ENCODE peak calls at places on chromosomes 5 and 9, in five cellular contexts. One of them, this sample, is unnamed.

GRCh38 chr9:77016526-77017504 is 2.6 kb upstream of the FOXB2 start:
- DNase-seq in H9: peak
- DNase-seq in neuronal stem cell: peak
- DNase-seq in IMR-90: no peak
- DNase-seq in mesendoderm: peak
- DNase-seq in this sample: no peak

GRCh38 chr5:133048993-133049725 is 2.7 kb upstream of the HSPA4 start:
- DNase-seq in mesendoderm: no peak
- DNase-seq in IMR-90: peak
- DNase-seq in neuronal stem cell: no peak
- DNase-seq in H9: no peak
- DNase-seq in this sample: no peak

GRCh38 chr5:143182901-143183820 is 220.3 kb downstream of the NR3C1 start:
- DNase-seq in mesendoderm: peak
- DNase-seq in neuronal stem cell: no peak
- DNase-seq in IMR-90: peak
- DNase-seq in H9: no peak
- DNase-seq in this sample: no peak

GRCh38 chr5:144202072-144202471 is 31.4 kb downstream of the KCTD16 start:
- DNase-seq in mesendoderm: no peak
- DNase-seq in IMR-90: no peak
- DNase-seq in neuronal stem cell: no peak
- DNase-seq in H9: no peak
- DNase-seq in this sample: peak

GRCh38 chr5:149732500-149733128 is 2.5 kb downstream of the PPARGC1B start:
- DNase-seq in mesendoderm: peak
- DNase-seq in H9: no peak
- DNase-seq in neuronal stem cell: no peak
- DNase-seq in IMR-90: no peak
- DNase-seq in this sample: peak

GRCh38 chr5:37738057-37738691 is 101.7 kb downstream of the GDNF start:
- DNase-seq in neuronal stem cell: no peak
- DNase-seq in mesendoderm: no peak
- DNase-seq in IMR-90: peak
- DNase-seq in H9: no peak
- DNase-seq in this sample: peak

GRCh38 chr5:79840085-79840990 is 150.7 kb downstream of the CMYA5 start:
- DNase-seq in mesendoderm: no peak
- DNase-seq in IMR-90: peak
- DNase-seq in H9: no peak
- DNase-seq in neuronal stem cell: no peak
- DNase-seq in this sample: no peak

GRCh38 chr9:15357050-15357653 is 50.1 kb upstream of the TTC39B start:
- DNase-seq in H9: peak
- DNase-seq in mesendoderm: peak
- DNase-seq in IMR-90: no peak
- DNase-seq in neuronal stem cell: no peak
- DNase-seq in this sample: no peak

GRCh38 chr9:33044162-33044673 is 19.1 kb downstream of the DNAJA1 start:
- DNase-seq in IMR-90: peak
- DNase-seq in H9: peak
- DNase-seq in neuronal stem cell: peak
- DNase-seq in mesendoderm: peak
- DNase-seq in this sample: peak

GRCh38 chr9:111983484-111983908 is 86.9 kb downstream of the UGCG start:
- DNase-seq in neuronal stem cell: no peak
- DNase-seq in IMR-90: no peak
- DNase-seq in mesendoderm: no peak
- DNase-seq in H9: no peak
- DNase-seq in this sample: no peak

GRCh38 chr5:8019719-8020218 is 150.8 kb downstream of the MTRR start:
- DNase-seq in neuronal stem cell: no peak
- DNase-seq in H9: no peak
- DNase-seq in mesendoderm: no peak
- DNase-seq in IMR-90: no peak
- DNase-seq in this sample: no peak

GRCh38 chr5:9207820-9208418 is 338.0 kb downstream of the SEMA5A start:
- DNase-seq in neuronal stem cell: no peak
- DNase-seq in mesendoderm: peak
- DNase-seq in H9: no peak
- DNase-seq in IMR-90: peak
- DNase-seq in this sample: peak

GRCh38 chr9:130536594-130537215 is 42.7 kb upstream of the FUBP3 start:
- DNase-seq in mesendoderm: no peak
- DNase-seq in neuronal stem cell: no peak
- DNase-seq in H9: no peak
- DNase-seq in IMR-90: no peak
- DNase-seq in this sample: no peak

GRCh38 chr5:74672215-74672877 is 12.7 kb upstream of the HEXB start:
- DNase-seq in H9: no peak
- DNase-seq in neuronal stem cell: no peak
- DNase-seq in mesendoderm: no peak
- DNase-seq in IMR-90: no peak
- DNase-seq in this sample: no peak

GRCh38 chr5:130280528-130281217 is 376.4 kb downstream of the CHSY3 start:
- DNase-seq in mesendoderm: no peak
- DNase-seq in H9: no peak
- DNase-seq in neuronal stem cell: no peak
- DNase-seq in IMR-90: no peak
- DNase-seq in this sample: no peak

GRCh38 chr5:151608522-151608921 is 17.4 kb upstream of the FAT2 start:
- DNase-seq in mesendoderm: no peak
- DNase-seq in H9: no peak
- DNase-seq in neuronal stem cell: no peak
- DNase-seq in IMR-90: no peak
- DNase-seq in this sample: no peak

GRCh38 chr9:125558453-125559084 is 148.4 kb downstream of the MAPKAP1 start:
- DNase-seq in mesendoderm: peak
- DNase-seq in neuronal stem cell: peak
- DNase-seq in H9: peak
- DNase-seq in IMR-90: peak
- DNase-seq in this sample: peak

GRCh38 chr5:117299940-117300339 is 725.3 kb upstream of the SEMA6A start:
- DNase-seq in H9: no peak
- DNase-seq in mesendoderm: no peak
- DNase-seq in IMR-90: no peak
- DNase-seq in neuronal stem cell: no peak
- DNase-seq in this sample: peak

GRCh38 chr5:133952729-133953567 is 15.5 kb downstream of the C5orf15 start:
- DNase-seq in H9: no peak
- DNase-seq in neuronal stem cell: no peak
- DNase-seq in mesendoderm: no peak
- DNase-seq in IMR-90: peak
- DNase-seq in this sample: peak

GRCh38 chr5:61599370-61600140 is 267.5 kb downstream of the ZSWIM6 start:
- DNase-seq in H9: no peak
- DNase-seq in mesendoderm: no peak
- DNase-seq in IMR-90: peak
- DNase-seq in neuronal stem cell: no peak
- DNase-seq in this sample: peak

GRCh38 chr5:884345-885126 is 8.1 kb downstream of the BRD9 start:
- DNase-seq in neuronal stem cell: no peak
- DNase-seq in mesendoderm: no peak
- DNase-seq in H9: no peak
- DNase-seq in IMR-90: no peak
- DNase-seq in this sample: no peak

GRCh38 chr9:19216466-19216865 is 14.0 kb upstream of the DENND4C start:
- DNase-seq in mesendoderm: no peak
- DNase-seq in H9: no peak
- DNase-seq in neuronal stem cell: no peak
- DNase-seq in IMR-90: no peak
- DNase-seq in this sample: no peak

GRCh38 chr5:1800470-1801060 is 642 bp upstream of the NDUFS6 start:
- DNase-seq in H9: no peak
- DNase-seq in IMR-90: no peak
- DNase-seq in mesendoderm: peak
- DNase-seq in neuronal stem cell: peak
- DNase-seq in this sample: peak

GRCh38 chr5:40221796-40222195 is 457.9 kb upstream of the PTGER4 start:
- DNase-seq in H9: no peak
- DNase-seq in IMR-90: peak
- DNase-seq in mesendoderm: no peak
- DNase-seq in neuronal stem cell: no peak
- DNase-seq in this sample: peak

GRCh38 chr5:33317271-33317670 is 123.5 kb upstream of the TARS1 start:
- DNase-seq in neuronal stem cell: no peak
- DNase-seq in IMR-90: peak
- DNase-seq in mesendoderm: no peak
- DNase-seq in H9: no peak
- DNase-seq in this sample: peak

GRCh38 chr5:82004511-82004910 is 32.7 kb downstream of the ATG10 start:
- DNase-seq in neuronal stem cell: no peak
- DNase-seq in H9: no peak
- DNase-seq in mesendoderm: no peak
- DNase-seq in IMR-90: peak
- DNase-seq in this sample: peak
- H2BK15ac ChIP-seq in neuronal stem cell: no peak
- H2BK15ac ChIP-seq in H9: no peak
- H2BK15ac ChIP-seq in mesendoderm: no peak
- H2BK15ac ChIP-seq in IMR-90: no peak
- H2BK15ac ChIP-seq in this sample: no peak

DNA sequence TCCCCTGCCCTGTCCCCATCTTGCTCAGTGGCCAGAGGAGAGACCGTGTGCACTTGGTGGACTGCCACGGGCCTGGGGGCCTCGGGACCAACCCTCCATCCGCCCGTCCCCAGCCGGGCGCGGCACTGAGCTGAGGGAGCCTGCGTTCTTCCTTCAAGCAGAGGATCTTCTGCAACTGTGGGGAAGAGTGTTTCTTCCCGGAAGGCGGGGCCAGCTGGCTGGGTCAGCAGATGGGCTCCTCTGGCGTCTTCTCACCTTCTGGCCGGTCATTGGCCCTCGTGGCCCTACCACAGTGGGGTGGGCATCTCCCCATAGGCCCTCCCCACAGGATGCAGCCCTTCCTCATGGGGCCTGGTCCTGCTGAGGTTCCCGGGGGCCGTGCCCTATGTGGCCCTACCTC is 17.4 kb downstream of the RXRA start:
- DNase-seq in mesendoderm: no peak
- DNase-seq in IMR-90: no peak
- DNase-seq in neuronal stem cell: no peak
- DNase-seq in H9: no peak
- DNase-seq in this sample: no peak
- H3K4ac ChIP-seq in mesendoderm: no peak
- H3K4ac ChIP-seq in IMR-90: no peak
- H3K4ac ChIP-seq in neuronal stem cell: no peak
- H3K4ac ChIP-seq in H9: no peak
- H3K4ac ChIP-seq in this sample: no peak

DNA sequence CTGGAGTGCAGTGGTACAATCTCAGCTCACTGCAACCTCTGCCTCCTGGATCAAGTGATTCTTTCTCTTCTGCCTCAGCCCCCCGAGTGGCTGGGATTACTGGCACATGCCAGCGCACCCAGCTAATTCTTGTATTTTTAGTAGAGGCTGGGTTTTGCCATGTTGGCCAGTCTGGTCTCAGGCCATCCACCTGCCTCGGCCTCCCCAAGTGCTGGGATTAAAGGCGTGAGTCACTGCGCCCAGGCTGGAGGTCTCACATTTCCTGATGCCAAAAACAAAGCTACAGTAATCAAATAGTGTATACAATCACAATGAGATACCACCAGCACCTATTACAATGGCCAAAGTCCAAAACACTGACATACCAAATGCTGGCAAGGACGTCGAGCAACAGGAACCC is 51.1 kb downstream of the TTLL11 start:
- DNase-seq in IMR-90: no peak
- DNase-seq in mesendoderm: no peak
- DNase-seq in H9: no peak
- DNase-seq in neuronal stem cell: no peak
- DNase-seq in this sample: no peak
- H2BK15ac ChIP-seq in IMR-90: no peak
- H2BK15ac ChIP-seq in mesendoderm: no peak
- H2BK15ac ChIP-seq in H9: no peak
- H2BK15ac ChIP-seq in neuronal stem cell: no peak
- H2BK15ac ChIP-seq in this sample: no peak

DNA sequence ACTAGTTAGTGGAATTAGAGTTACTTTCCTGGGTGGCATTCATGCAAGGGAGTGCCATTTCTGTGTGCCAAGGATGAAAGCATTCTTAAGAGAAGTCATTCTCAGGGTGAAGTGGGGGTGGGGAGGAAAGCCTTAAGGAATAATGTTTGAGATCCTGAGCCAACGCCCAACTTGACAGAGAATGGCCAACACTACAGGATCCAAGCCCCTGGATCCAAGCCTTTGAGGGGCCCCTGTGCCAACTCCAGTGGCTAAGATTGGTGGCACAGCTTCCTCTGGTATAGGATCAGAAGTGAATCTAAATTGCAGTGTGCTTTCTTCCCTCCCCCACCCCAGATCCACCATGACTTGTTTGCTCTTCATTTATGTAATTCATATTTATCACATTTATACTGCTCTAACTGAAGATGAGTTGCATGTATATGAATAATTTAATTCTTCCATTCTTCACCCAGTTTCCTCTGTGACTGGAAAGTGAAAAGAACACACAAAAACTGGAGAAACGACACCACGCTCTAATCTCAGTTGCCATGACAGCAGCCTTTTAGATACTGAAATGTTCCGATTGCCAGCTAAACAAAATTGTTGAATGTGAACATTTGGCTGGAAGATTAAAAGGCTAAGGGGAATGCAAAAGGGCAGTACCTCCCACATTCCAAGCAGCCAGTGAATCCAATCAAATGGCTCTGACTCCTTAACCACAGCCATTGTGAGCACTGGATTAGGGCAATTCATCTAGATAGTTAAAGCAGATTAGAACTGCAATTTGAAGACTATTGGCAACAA is 4.5 kb downstream of the ZNF608 start:
- DNase-seq in IMR-90: peak
- DNase-seq in neuronal stem cell: peak
- DNase-seq in H9: no peak
- DNase-seq in mesendoderm: peak
- DNase-seq in this sample: peak
- H3K4ac ChIP-seq in IMR-90: peak
- H3K4ac ChIP-seq in neuronal stem cell: no peak
- H3K4ac ChIP-seq in H9: no peak
- H3K4ac ChIP-seq in mesendoderm: peak
- H3K4ac ChIP-seq in this sample: peak

GRCh38 chr9:114549677-114550330 is 37.8 kb upstream of the ATP6V1G1 start:
- DNase-seq in H9: no peak
- DNase-seq in mesendoderm: no peak
- DNase-seq in neuronal stem cell: no peak
- DNase-seq in IMR-90: peak
- DNase-seq in this sample: no peak

GRCh38 chr9:114558027-114558675 is 29.4 kb upstream of the ATP6V1G1 start:
- DNase-seq in mesendoderm: peak
- DNase-seq in IMR-90: no peak
- DNase-seq in neuronal stem cell: no peak
- DNase-seq in H9: no peak
- DNase-seq in this sample: peak

GRCh38 chr9:114552716-114553115 is 34.9 kb upstream of the ATP6V1G1 start:
- DNase-seq in neuronal stem cell: no peak
- DNase-seq in IMR-90: peak
- DNase-seq in mesendoderm: no peak
- DNase-seq in H9: no peak
- DNase-seq in this sample: peak

GRCh38 chr9:114551750-114552685 is 35.6 kb upstream of the ATP6V1G1 start:
- DNase-seq in mesendoderm: peak
- DNase-seq in H9: no peak
- DNase-seq in neuronal stem cell: no peak
- DNase-seq in IMR-90: peak
- DNase-seq in this sample: peak

GRCh38 chr9:114553202-114553601 is 34.4 kb upstream of the ATP6V1G1 start:
- DNase-seq in H9: no peak
- DNase-seq in IMR-90: no peak
- DNase-seq in neuronal stem cell: no peak
- DNase-seq in mesendoderm: no peak
- DNase-seq in this sample: no peak
- H2BK15ac ChIP-seq in H9: no peak
- H2BK15ac ChIP-seq in IMR-90: peak
- H2BK15ac ChIP-seq in neuronal stem cell: no peak
- H2BK15ac ChIP-seq in mesendoderm: no peak
- H2BK15ac ChIP-seq in this sample: no peak

This sample was measured in mesenchymal stem cell.